ENCODE peak calls at places on chromosome 5, in eight cellular contexts. B is cardiac fibroblast; S is NCI-H510A; U is GM13976; G is OCI-LY7; J is astrocyte; N is germinal center; F is effector memory CD8-positive, alpha-beta T cell. K is an unnamed sample.
A peak's percentile ranks its signal among the peaks of the same experiment; 100 is the strongest.

GRCh38 chr5:53427965-53428364 is 52.5 kb upstream of the FST start:
- DNase-seq in B (no peak), S (no peak), U (no peak), G (no peak), J (no peak), N (no peak), F (no peak), K (no peak)

GRCh38 chr5:39420482-39421145 is 4.2 kb downstream of the DAB2 start:
- DNase-seq in B (peak; percentile 90), S (no peak), U (no peak), G (no peak), J (peak; percentile 79), N (no peak), F (no peak), K (peak; percentile 94)

GRCh38 chr5:177354716-177355115 is 3.0 kb upstream of the RGS14 start:
- DNase-seq in B (no peak), S (no peak), U (no peak), G (no peak), J (no peak), N (no peak), F (no peak), K (no peak)

GRCh38 chr5:57370376-57370775 is 112.2 kb downstream of the ACTBL2 start:
- DNase-seq in B (no peak), S (no peak), U (no peak), G (no peak), J (no peak), N (no peak), F (no peak), K (no peak)

GRCh38 chr5:168176941-168177340 is 114.5 kb upstream of the WWC1 start:
- DNase-seq in B (no peak), S (no peak), U (no peak), G (no peak), J (no peak), N (no peak), F (no peak), K (no peak)

GRCh38 chr5:179766021-179766725 is 27.6 kb upstream of the LTC4S start:
- DNase-seq in B (peak; percentile 32), S (no peak), U (no peak), G (no peak), J (peak; percentile 79), N (no peak), F (no peak), K (no peak)

GRCh38 chr5:53438486-53439472 is 41.6 kb upstream of the FST start:
- DNase-seq in B (peak; percentile 38), S (no peak), U (no peak), G (no peak), J (peak; percentile 68), N (no peak), F (no peak), K (no peak)

GRCh38 chr5:168165977-168166376 is 125.5 kb upstream of the WWC1 start:
- DNase-seq in B (no peak), S (no peak), U (no peak), G (no peak), J (no peak), N (no peak), F (no peak), K (no peak)

GRCh38 chr5:55432549-55432948 is 102.2 kb downstream of the PLPP1 start:
- DNase-seq in B (no peak), S (no peak), U (no peak), G (no peak), J (no peak), N (no peak), F (no peak), K (no peak)

GRCh38 chr5:139663207-139663606 is 15.1 kb downstream of the CXXC5 start:
- DNase-seq in B (no peak), S (no peak), U (no peak), G (no peak), J (no peak), N (no peak), F (no peak), K (no peak)

GRCh38 chr5:124692324-124692723 is 54.1 kb downstream of the ZNF608 start:
- DNase-seq in B (peak; percentile 67), S (no peak), U (no peak), G (no peak), J (peak; percentile 89), N (no peak), F (no peak), K (no peak)

GRCh38 chr5:142408536-142409252 is 83.9 kb upstream of the SPRY4 start:
- DNase-seq in B (no peak), S (no peak), U (no peak), G (no peak), J (no peak), N (no peak), F (no peak), K (no peak)

GRCh38 chr5:146719179-146719578 is 159.4 kb downstream of the PPP2R2B start:
- DNase-seq in B (no peak), S (no peak), U (no peak), G (no peak), J (no peak), N (no peak), F (no peak), K (no peak)

GRCh38 chr5:177403826-177404640 is 3.6 kb upstream of the PFN3 start:
- DNase-seq in B (peak; percentile 87), S (no peak), U (peak; percentile 96), G (peak; percentile 83), J (peak; percentile 45), N (peak; percentile 89), F (peak; percentile 82), K (peak; percentile 94)